ENCODE peak calls at places on chromosomes 13 and 19, in ten cellular contexts. C is AG04450, D is dorsolateral prefrontal cortex, X is suprapubic skin, U is iPS DF 6.9, O is prostate gland, M is neural progenitor cell, L is SJSA1, V is thyroid gland, Y is A549. Z is an unnamed sample.

GRCh38 chr19:17555929-17556813 is 722 bp downstream of the COLGALT1 start:
- DNase-seq in C (no peak), D (peak), X (no peak), U (no peak), O (peak), M (peak), L (peak), V (peak), Y (peak), Z (peak)

GRCh38 chr13:102609696-102610095 is 12.9 kb downstream of the TPP2 start:
- DNase-seq in C (no peak), D (no peak), X (no peak), U (no peak), O (no peak), M (no peak), L (no peak), V (no peak), Y (no peak), Z (no peak)

GRCh38 chr13:94173312-94173854 is 306.1 kb downstream of the DCT start:
- DNase-seq in C (peak), D (no peak), X (no peak), U (no peak), O (no peak), M (no peak), L (no peak), V (no peak), Y (no peak), Z (no peak)

GRCh38 chr13:79285159-79285558 is 120.9 kb downstream of the RBM26 start:
- DNase-seq in C (no peak), D (no peak), X (no peak), U (no peak), O (no peak), M (no peak), L (no peak), V (no peak), Y (no peak), Z (no peak)

GRCh38 chr13:77029436-77029835 is 2.5 kb upstream of the FBXL3 start:
- DNase-seq in C (no peak), D (no peak), X (no peak), U (no peak), O (no peak), M (no peak), L (no peak), V (no peak), Y (no peak), Z (no peak)

GRCh38 chr13:44884076-44884729 is 105.1 kb downstream of the NUFIP1 start:
- DNase-seq in C (no peak), D (no peak), X (no peak), U (no peak), O (no peak), M (no peak), L (peak), V (no peak), Y (no peak), Z (no peak)

GRCh38 chr19:15846923-15847322 is 31.5 kb upstream of the OR10H1 start:
- DNase-seq in C (no peak), D (no peak), X (no peak), U (no peak), O (no peak), M (no peak), L (no peak), V (no peak), Y (no peak), Z (no peak)

GRCh38 chr13:25951831-25952230 is 100.0 kb downstream of the SHISA2 start:
- DNase-seq in C (no peak), D (no peak), X (no peak), U (no peak), O (no peak), M (no peak), L (no peak), V (no peak), Y (no peak), Z (no peak)

GRCh38 chr13:30181856-30182651 is 125.3 kb downstream of the KATNAL1 start:
- DNase-seq in C (no peak), D (no peak), X (no peak), U (peak), O (no peak), M (peak), L (no peak), V (no peak), Y (no peak), Z (no peak)

GRCh38 chr19:43872547-43873336 is 45.6 kb downstream of the ZNF283 start:
- DNase-seq in C (no peak), D (no peak), X (no peak), U (no peak), O (no peak), M (no peak), L (no peak), V (no peak), Y (peak), Z (no peak)

GRCh38 chr13:99501952-99502310 is 659 bp downstream of the TM9SF2 start:
- DNase-seq in C (no peak), D (no peak), X (peak), U (no peak), O (peak), M (no peak), L (peak), V (peak), Y (peak), Z (no peak)

GRCh38 chr19:11355160-11356073 is at the start of gene PLPPR2:
- DNase-seq in C (peak), D (peak), X (peak), U (no peak), O (peak), M (peak), L (peak), V (peak), Y (peak), Z (peak)

GRCh38 chr19:33250500-33250899 is 24.9 kb upstream of the SLC7A10 start:
- DNase-seq in C (no peak), D (no peak), X (no peak), U (no peak), O (no peak), M (no peak), L (no peak), V (no peak), Y (no peak), Z (no peak)

GRCh38 chr19:29785955-29786589 is 25.7 kb upstream of the CCNE1 start:
- DNase-seq in C (no peak), D (no peak), X (no peak), U (no peak), O (no peak), M (no peak), L (no peak), V (no peak), Y (peak), Z (no peak)

GRCh38 chr19:10309423-10309822 is at the start of gene ZGLP1:
- DNase-seq in C (no peak), D (no peak), X (no peak), U (no peak), O (no peak), M (no peak), L (no peak), V (no peak), Y (no peak), Z (no peak)

GRCh38 chr13:52405369-52405766 is 604 bp downstream of the THSD1 start:
- DNase-seq in C (no peak), D (no peak), X (no peak), U (no peak), O (no peak), M (peak), L (no peak), V (no peak), Y (peak), Z (no peak)

GRCh38 chr13:59250276-59250990 is 913.3 kb downstream of the DIAPH3 start:
- DNase-seq in C (no peak), D (no peak), X (no peak), U (no peak), O (no peak), M (no peak), L (no peak), V (no peak), Y (no peak), Z (no peak)

GRCh38 chr19:51194527-51195315 is 30.2 kb upstream of the CD33 start:
- DNase-seq in C (no peak), D (no peak), X (no peak), U (no peak), O (no peak), M (no peak), L (no peak), V (no peak), Y (no peak), Z (no peak)

GRCh38 chr13:112688560-112689497 is 1.0 kb upstream of the ATP11A start:
- DNase-seq in C (no peak), D (no peak), X (no peak), U (no peak), O (no peak), M (peak), L (no peak), V (peak), Y (no peak), Z (peak)

GRCh38 chr13:80235559-80236296 is 105.2 kb downstream of the SPRY2 start:
- DNase-seq in C (no peak), D (no peak), X (no peak), U (no peak), O (no peak), M (no peak), L (no peak), V (peak), Y (peak), Z (no peak)

GRCh38 chr19:15418588-15419412 is at the start of gene AKAP8L:
- DNase-seq in C (peak), D (peak), X (peak), U (peak), O (peak), M (peak), L (peak), V (peak), Y (peak), Z (peak)

GRCh38 chr19:3642987-3643386 is 16.4 kb upstream of the CACTIN start:
- DNase-seq in C (no peak), D (no peak), X (no peak), U (no peak), O (no peak), M (peak), L (no peak), V (no peak), Y (peak), Z (no peak)

GRCh38 chr19:800360-801029 is 3.2 kb downstream of the PTBP1 start:
- DNase-seq in C (no peak), D (no peak), X (no peak), U (no peak), O (peak), M (no peak), L (peak), V (peak), Y (no peak), Z (no peak)

GRCh38 chr19:54523403-54523802 is 20.8 kb downstream of the LAIR2 start:
- DNase-seq in C (no peak), D (no peak), X (no peak), U (no peak), O (no peak), M (no peak), L (no peak), V (no peak), Y (no peak), Z (no peak)

GRCh38 chr19:47714339-47714738 is 1.1 kb downstream of the EHD2 start:
- DNase-seq in C (no peak), D (no peak), X (no peak), U (no peak), O (no peak), M (no peak), L (no peak), V (no peak), Y (no peak), Z (no peak)
- H3K27ac ChIP-seq in C (no peak), D (no peak), X (peak), U (no peak), O (peak), M (no peak), L (no peak), V (peak), Y (peak), Z (no peak)

GRCh38 chr19:36043952-36044351 is 10.1 kb downstream of the THAP8 start:
- DNase-seq in C (no peak), D (no peak), X (no peak), U (no peak), O (no peak), M (no peak), L (no peak), V (no peak), Y (no peak), Z (no peak)

GRCh38 chr19:36046443-36047050 is 7.5 kb downstream of the THAP8 start:
- DNase-seq in C (no peak), D (no peak), X (no peak), U (no peak), O (no peak), M (no peak), L (no peak), V (no peak), Y (no peak), Z (peak)

GRCh38 chr19:36040495-36040894 is 7.8 kb upstream of the CLIP3 start:
- DNase-seq in C (no peak), D (no peak), X (no peak), U (no peak), O (no peak), M (no peak), L (no peak), V (no peak), Y (no peak), Z (no peak)

GRCh38 chr19:36041831-36042230 is 9.2 kb upstream of the CLIP3 start:
- DNase-seq in C (peak), D (no peak), X (no peak), U (no peak), O (no peak), M (peak), L (no peak), V (peak), Y (peak), Z (no peak)
- H3K27ac ChIP-seq in C (peak), D (no peak), X (no peak), U (no peak), O (no peak), M (no peak), L (no peak), V (peak), Y (peak), Z (no peak)

DNA sequence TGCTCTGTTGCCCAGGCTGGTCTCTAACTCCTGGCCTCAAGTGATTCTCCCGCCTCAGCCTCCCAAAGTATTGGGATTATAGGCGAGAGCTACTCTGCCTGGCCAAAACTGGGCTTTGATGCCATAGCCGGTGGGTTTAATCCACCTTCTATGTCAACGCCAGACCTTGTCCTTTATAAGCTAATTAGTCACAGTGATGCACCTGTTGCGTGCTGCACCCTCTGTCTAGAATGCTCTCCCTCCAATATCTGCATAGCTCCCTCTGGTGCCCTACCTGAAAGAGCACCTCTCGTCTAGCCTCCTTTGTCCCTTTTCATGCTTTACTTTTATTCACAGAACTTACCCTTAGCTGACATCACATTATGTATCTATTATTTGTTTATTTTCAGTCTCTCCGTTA is 148.2 kb downstream of the USP12 start:
- DNase-seq in C (no peak), D (no peak), X (peak), U (no peak), O (no peak), M (no peak), L (no peak), V (no peak), Y (no peak), Z (no peak)
- H3K27ac ChIP-seq in C (no peak), D (peak), X (no peak), U (no peak), O (no peak), M (no peak), L (no peak), V (no peak), Y (peak), Z (peak)

DNA sequence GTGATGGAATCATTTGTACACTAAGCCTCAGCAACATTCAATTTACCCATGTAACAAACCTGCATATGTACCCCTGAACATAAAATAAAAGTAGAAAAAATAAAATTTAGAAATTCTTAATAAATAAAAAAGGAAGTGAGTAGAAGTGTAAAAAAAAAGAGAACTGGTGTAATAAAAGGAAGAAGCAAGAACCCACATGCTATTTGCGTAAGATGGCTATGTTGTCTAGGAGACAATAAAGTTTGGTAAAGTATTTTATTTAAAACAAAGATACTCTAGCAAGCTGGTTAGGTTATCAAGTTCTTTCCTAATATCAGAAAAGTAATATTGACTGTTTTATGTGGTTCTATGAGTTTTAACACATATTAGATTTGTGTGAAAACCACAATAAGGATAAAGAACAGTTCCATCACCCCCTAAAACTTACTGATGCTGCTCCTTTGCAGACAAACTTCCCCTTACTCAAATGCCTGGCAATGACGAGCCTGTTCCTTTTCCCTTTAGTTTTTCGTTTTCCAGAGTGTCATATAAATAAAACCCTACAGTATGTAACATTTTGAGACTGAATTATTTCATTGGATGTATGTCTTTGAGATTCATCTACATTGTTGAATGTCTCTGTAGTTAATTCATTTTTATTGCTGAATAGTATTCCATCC is 98.9 kb downstream of the TNFSF13B start:
- DNase-seq in C (no peak), D (no peak), X (no peak), U (no peak), O (no peak), M (no peak), L (no peak), V (no peak), Y (no peak), Z (no peak)
- H3K27ac ChIP-seq in C (no peak), D (no peak), X (no peak), U (no peak), O (no peak), M (no peak), L (no peak), V (no peak), Y (no peak), Z (no peak)

GRCh38 chr19:37979547-37980082 is 72.6 kb downstream of the SIPA1L3 start:
- DNase-seq in C (no peak), D (no peak), X (no peak), U (no peak), O (peak), M (no peak), L (no peak), V (peak), Y (no peak), Z (no peak)
- H3K27ac ChIP-seq in C (peak), D (peak), X (peak), U (no peak), O (peak), M (no peak), L (no peak), V (peak), Y (no peak), Z (peak)

DNA sequence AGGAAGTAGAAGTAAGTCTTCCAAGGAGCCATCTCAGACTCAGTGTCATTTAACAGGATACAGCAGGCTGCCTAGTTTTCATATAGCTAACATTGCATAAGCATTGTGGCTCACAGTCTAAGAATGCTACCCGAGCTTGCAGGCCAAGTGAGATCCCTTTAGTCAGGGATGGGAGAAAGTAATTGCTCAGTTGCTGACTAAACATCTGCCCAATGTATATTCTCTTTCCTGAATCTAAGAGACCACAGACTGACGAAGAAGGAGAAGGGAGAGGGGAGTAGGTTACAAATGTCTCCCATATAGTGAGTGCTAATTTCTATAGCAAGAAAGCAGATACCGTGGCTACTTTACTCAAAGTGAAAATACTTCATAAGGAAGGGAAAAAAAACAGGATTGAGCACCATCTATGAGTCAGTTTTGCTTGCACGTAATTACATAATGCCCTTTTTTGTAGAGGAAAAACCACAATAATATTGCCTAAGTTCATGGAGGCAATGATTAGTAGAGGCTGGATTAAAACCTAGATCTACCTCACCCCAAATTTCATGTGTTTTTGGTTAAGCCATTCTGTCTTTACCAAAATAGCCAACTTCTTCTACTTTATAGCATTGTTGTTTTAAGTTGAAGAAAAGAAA is 454.0 kb downstream of the COG6 start:
- DNase-seq in C (peak), D (no peak), X (no peak), U (no peak), O (no peak), M (no peak), L (no peak), V (no peak), Y (peak), Z (no peak)
- H3K27ac ChIP-seq in C (no peak), D (no peak), X (peak), U (no peak), O (no peak), M (no peak), L (no peak), V (no peak), Y (peak), Z (no peak)

DNA sequence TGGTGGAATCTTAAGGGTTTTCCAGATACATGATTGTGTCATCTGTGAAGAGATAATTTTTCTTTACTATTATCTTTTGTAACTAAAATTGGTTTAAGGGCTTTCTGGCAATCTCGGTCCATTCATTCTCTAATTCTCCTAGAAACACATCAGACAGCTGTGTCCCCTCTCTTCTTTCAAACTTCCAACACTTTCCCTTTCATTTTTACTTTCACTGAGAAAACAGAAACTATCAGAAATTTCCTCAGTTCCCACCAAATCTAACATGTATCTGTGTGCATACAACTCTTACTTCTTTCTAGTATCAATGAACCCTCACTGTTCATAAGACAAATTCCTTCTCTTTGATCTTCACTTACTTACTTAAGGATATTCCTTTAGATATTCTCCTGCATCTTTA is 40.2 kb downstream of the KCNRG start:
- DNase-seq in C (no peak), D (no peak), X (no peak), U (no peak), O (no peak), M (no peak), L (no peak), V (no peak), Y (no peak), Z (no peak)
- H3K27ac ChIP-seq in C (no peak), D (no peak), X (no peak), U (no peak), O (no peak), M (no peak), L (no peak), V (no peak), Y (no peak), Z (no peak)

DNA sequence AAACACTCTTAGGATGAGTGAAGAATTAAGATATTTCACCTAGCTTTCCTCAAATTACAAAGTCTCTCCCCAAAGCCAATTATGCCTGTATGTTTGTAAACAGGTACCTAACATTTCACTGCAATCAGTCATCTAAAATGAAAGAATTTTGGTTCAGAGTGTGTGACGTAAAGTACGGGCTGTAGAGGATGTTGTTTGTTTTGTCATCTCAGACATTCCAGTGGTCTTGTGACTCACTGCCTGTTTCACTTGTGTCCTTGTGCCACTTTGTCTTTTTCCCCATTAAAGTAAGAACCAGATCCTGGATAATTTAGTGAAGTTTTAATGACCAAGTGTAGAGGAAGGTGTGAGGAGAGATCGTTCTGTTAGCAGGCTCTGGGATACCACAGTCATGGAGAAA is 28.6 kb upstream of the EID2 start:
- DNase-seq in C (no peak), D (no peak), X (no peak), U (no peak), O (no peak), M (no peak), L (no peak), V (no peak), Y (peak), Z (no peak)
- H3K27ac ChIP-seq in C (no peak), D (no peak), X (no peak), U (no peak), O (no peak), M (no peak), L (no peak), V (no peak), Y (no peak), Z (no peak)

Z was measured in substantia nigra.